ENCODE peak calls at places on chromosomes 13 and 19, in six cellular contexts. X, T, F, W, V and Y are unnamed samples.

GRCh38 chr19:2476451-2477140 is 669 bp downstream of the GADD45B start:
- DNase-seq in W (peak), V (peak), T (peak), F (peak), X (peak), Y (peak)

GRCh38 chr19:50333235-50333736 is 4.1 kb upstream of the KCNC3 start:
- DNase-seq in X (peak), F (peak), T (peak), W (peak), V (peak), Y (peak)

GRCh38 chr19:2168619-2169424 is 5.1 kb downstream of the DOT1L start:
- DNase-seq in X (no peak), F (no peak), V (peak), W (no peak), T (peak), Y (peak)

GRCh38 chr19:32098953-32099352 is 246.5 kb upstream of the ZNF507 start:
- DNase-seq in X (peak), F (no peak), V (no peak), W (no peak), T (peak), Y (no peak)

GRCh38 chr13:77779461-77780272 is 82.2 kb downstream of the SLAIN1 start:
- DNase-seq in X (peak), F (peak), T (peak), W (peak), V (peak), Y (peak)

GRCh38 chr13:29005035-29005434 is 184.9 kb downstream of the MTUS2 start:
- DNase-seq in T (no peak), F (no peak), W (no peak), X (no peak), V (no peak), Y (no peak)

GRCh38 chr13:54379461-54379860 is 1350.8 kb downstream of the OLFM4 start:
- DNase-seq in V (no peak), X (no peak), T (no peak), W (no peak), F (no peak), Y (no peak)

GRCh38 chr19:21580101-21580500 is 74.7 kb downstream of the ZNF429 start:
- DNase-seq in F (no peak), X (no peak), T (no peak), W (no peak), V (no peak), Y (no peak)

GRCh38 chr13:110812111-110812868 is 98.8 kb downstream of the ING1 start:
- DNase-seq in T (no peak), F (no peak), W (no peak), V (no peak), X (peak), Y (no peak)

GRCh38 chr13:112923962-112924361 is 45.1 kb upstream of the MCF2L start:
- DNase-seq in W (no peak), X (no peak), T (no peak), V (no peak), F (no peak), Y (no peak)

GRCh38 chr13:98977568-98978270 is at the start of gene DOCK9:
- DNase-seq in V (peak), F (no peak), X (peak), W (no peak), T (peak), Y (peak)

GRCh38 chr13:60134376-60134775 is 29.4 kb downstream of the DIAPH3 start:
- DNase-seq in W (no peak), F (no peak), T (peak), V (no peak), X (peak), Y (no peak)

GRCh38 chr13:35848868-35849644 is 282.1 kb downstream of the DCLK1 start:
- DNase-seq in T (no peak), F (no peak), V (no peak), W (no peak), X (no peak), Y (no peak)

GRCh38 chr13:31860002-31860401 is 120.7 kb downstream of the RXFP2 start:
- DNase-seq in T (no peak), F (no peak), X (no peak), V (no peak), W (no peak), Y (no peak)

GRCh38 chr13:36420437-36420891 is 11.8 kb upstream of the CCNA1 start:
- DNase-seq in F (peak), W (peak), X (peak), V (peak), T (peak), Y (peak)

GRCh38 chr13:81001828-81002385 is 661.0 kb upstream of the SPRY2 start:
- DNase-seq in V (no peak), X (no peak), F (no peak), W (no peak), T (no peak), Y (no peak)

GRCh38 chr19:32873560-32873959 is 4.0 kb upstream of the SLC7A9 start:
- DNase-seq in T (no peak), X (no peak), F (no peak), V (no peak), W (no peak), Y (no peak)

GRCh38 chr13:113023217-113023597 is 54.2 kb downstream of the MCF2L start:
- DNase-seq in T (no peak), X (peak), V (peak), F (no peak), W (no peak), Y (no peak)

GRCh38 chr19:39003188-39003587 is 27.6 kb upstream of the FBXO17 start:
- DNase-seq in X (no peak), V (no peak), F (no peak), W (no peak), T (no peak), Y (no peak)

GRCh38 chr19:53076984-53077383 is 26.2 kb downstream of the ZNF160 start:
- DNase-seq in F (peak), W (no peak), X (peak), V (peak), T (peak), Y (peak)

GRCh38 chr13:30111810-30112209 is 195.5 kb downstream of the KATNAL1 start:
- DNase-seq in V (no peak), X (peak), W (no peak), F (peak), T (no peak), Y (no peak)

GRCh38 chr19:5503598-5503997 is 48.4 kb downstream of the ZNRF4 start:
- DNase-seq in F (no peak), T (no peak), W (no peak), X (no peak), V (no peak), Y (peak)

GRCh38 chr19:1663854-1664253 is 11.4 kb upstream of the TCF3 start:
- DNase-seq in F (no peak), X (no peak), W (no peak), V (no peak), T (no peak), Y (no peak)

GRCh38 chr13:64371045-64371444 is 2859.1 kb downstream of the PCDH9 start:
- DNase-seq in W (peak), V (no peak), X (no peak), T (no peak), F (no peak), Y (peak)

GRCh38 chr13:60838581-60838980 is 441.6 kb downstream of the TDRD3 start:
- DNase-seq in X (no peak), T (no peak), W (no peak), V (no peak), F (no peak), Y (peak)

GRCh38 chr13:102197193-102197592 is 204.7 kb downstream of the FGF14 start:
- DNase-seq in F (no peak), X (peak), V (no peak), T (peak), W (no peak), Y (peak)

GRCh38 chr19:5407356-5407755 is 47.9 kb upstream of the ZNRF4 start:
- DNase-seq in V (no peak), X (peak), T (peak), F (peak), W (no peak), Y (peak)

GRCh38 chr13:56378566-56378965 is 762.2 kb upstream of the PRR20A start:
- DNase-seq in V (no peak), F (no peak), X (no peak), W (no peak), T (no peak), Y (no peak)

GRCh38 chr13:77233159-77233558 is 93.7 kb downstream of the MYCBP2 start:
- DNase-seq in X (no peak), W (no peak), T (no peak), F (no peak), V (no peak), Y (no peak)

GRCh38 chr13:107450931-107451330 is 764.4 kb downstream of the LIG4 start:
- DNase-seq in W (peak), T (no peak), V (no peak), X (no peak), F (no peak), Y (peak)

GRCh38 chr19:30307191-30307974 is 64.8 kb upstream of the ZNF536 start:
- DNase-seq in V (no peak), T (no peak), F (no peak), W (no peak), X (no peak), Y (no peak)

GRCh38 chr19:531009-531752 is 379 bp upstream of the CDC34 start:
- DNase-seq in X (peak), T (peak), W (peak), F (peak), V (peak), Y (peak)

GRCh38 chr19:29583196-29584006 is 22.7 kb upstream of the POP4 start:
- DNase-seq in X (no peak), W (no peak), T (no peak), V (no peak), F (no peak), Y (peak)

GRCh38 chr19:19034204-19034624 is 811 bp downstream of the ARMC6 start:
- DNase-seq in X (peak), V (peak), T (peak), W (peak), F (peak), Y (peak)

GRCh38 chr19:17108453-17108784 is 32.8 kb downstream of the MYO9B start:
- DNase-seq in F (no peak), V (no peak), X (no peak), T (no peak), W (no peak), Y (no peak)
- H3K27ac ChIP-seq in F (no peak), V (peak), X (peak), T (no peak), W (no peak), Y (peak)

GRCh38 chr19:40224342-40225148 is 1.9 kb downstream of the CCNP start:
- DNase-seq in T (no peak), F (no peak), X (no peak), V (no peak), W (no peak), Y (no peak)

GRCh38 chr19:40228863-40229262 is 2.4 kb upstream of the CCNP start:
- DNase-seq in T (no peak), V (no peak), X (no peak), W (no peak), F (no peak), Y (no peak)

GRCh38 chr19:40223135-40223822 is 3.2 kb downstream of the CCNP start:
- DNase-seq in T (peak), F (no peak), W (no peak), X (peak), V (no peak), Y (peak)

GRCh38 chr19:40228371-40228770 is 1.9 kb upstream of the CCNP start:
- DNase-seq in T (no peak), X (no peak), V (no peak), W (no peak), F (no peak), Y (no peak)

GRCh38 chr19:40225440-40226305 is 816 bp downstream of the CCNP start:
- DNase-seq in W (peak), F (no peak), X (peak), T (no peak), V (no peak), Y (no peak)
- TF ChIP-seq EZH2phosphoT487 in W (no peak), F (no peak), X (no peak), T (no peak), V (no peak), Y (no peak)

DNA sequence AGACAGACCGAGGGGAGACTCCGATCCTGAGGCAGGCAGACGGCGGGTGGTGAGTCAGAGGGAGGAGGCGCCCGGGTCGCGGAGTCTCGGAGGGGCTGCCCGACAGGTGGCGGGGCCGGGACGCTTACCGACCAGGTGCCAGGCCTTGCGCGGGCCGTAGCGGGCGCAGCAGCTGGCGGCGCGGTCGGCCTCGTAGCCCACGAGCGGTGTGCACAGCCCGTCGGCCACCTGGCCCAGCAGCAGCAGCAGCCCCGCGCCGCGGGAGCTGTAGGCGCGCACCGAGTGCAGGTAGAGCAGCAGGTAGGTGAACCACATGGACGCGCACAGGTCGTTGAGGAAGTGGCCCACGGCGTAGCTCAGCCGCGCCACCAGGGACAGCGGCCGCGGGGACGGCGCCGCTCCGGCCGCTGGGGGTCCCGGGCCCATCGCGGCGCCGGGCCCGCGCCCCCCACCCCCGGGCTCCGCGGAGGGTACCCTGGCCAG is 367 bp downstream of the MFSD12 start:
- DNase-seq in V (peak), X (peak), W (peak), T (peak), F (peak), Y (peak)
- TF ChIP-seq CTCF in V (no peak), X (no peak), W (peak), T (no peak), F (peak), Y (no peak)

GRCh38 chr13:40115456-40115855 is 460.0 kb downstream of the COG6 start:
- DNase-seq in X (no peak), T (no peak), F (no peak), W (no peak), V (no peak), Y (no peak)
- H3K27ac ChIP-seq in X (no peak), T (no peak), F (no peak), W (no peak), V (peak), Y (peak)

DNA sequence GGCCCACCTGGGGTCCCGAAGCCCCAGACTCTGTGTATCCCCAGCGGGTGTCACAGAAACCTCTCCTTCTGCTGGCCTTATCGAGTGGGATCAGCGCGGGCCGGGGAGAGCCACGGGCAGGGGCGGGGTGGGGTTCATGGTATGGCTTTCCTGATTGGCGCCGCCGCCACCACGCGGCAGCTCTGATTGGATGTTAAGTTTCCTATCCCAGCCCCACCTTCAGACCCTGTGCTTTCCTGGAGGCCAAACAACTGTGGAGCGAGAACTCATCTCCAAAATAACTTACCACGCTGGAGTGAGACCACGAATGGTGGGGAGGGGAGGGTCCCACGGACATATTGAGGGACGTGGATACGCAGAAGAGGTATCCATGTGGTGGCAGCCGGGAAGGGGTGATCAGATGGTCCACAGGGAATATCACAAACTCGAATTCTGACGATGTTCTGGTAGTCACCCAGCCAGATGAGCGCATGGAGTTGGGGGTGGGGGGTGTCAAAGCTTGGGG is 1.0 kb upstream of the ICAM5 start:
- DNase-seq in F (peak), X (peak), T (peak), W (peak), V (no peak), Y (peak)
- TF ChIP-seq EZH2phosphoT487 in F (no peak), X (no peak), T (peak), W (no peak), V (no peak), Y (no peak)

DNA sequence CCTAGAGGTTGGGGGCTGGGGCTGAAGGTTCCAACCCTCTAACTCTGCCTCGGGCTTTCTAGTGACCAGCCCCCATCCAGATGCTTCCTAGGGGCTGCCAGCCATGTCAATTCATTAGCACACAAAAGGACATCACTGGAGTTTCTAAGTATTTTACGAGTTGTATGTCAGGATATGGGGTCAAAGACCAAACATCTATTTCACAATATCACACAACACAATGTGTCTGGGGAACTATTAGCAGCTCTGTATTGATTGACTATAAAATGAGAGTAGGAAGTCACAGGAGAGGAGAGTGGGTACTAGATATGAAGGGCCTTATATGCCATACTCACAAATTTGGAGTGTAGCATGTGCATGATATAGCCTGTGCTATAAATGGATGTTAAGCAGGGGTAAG is 42.1 kb downstream of the LPAR6 start:
- DNase-seq in X (no peak), V (no peak), T (no peak), F (no peak), W (no peak), Y (no peak)
- TF ChIP-seq CTCF in X (no peak), V (no peak), T (no peak), F (no peak), W (no peak), Y (no peak)

GRCh38 chr13:93857126-93857525 is 622.4 kb downstream of the DCT start:
- DNase-seq in T (no peak), W (no peak), X (no peak), F (no peak), V (no peak), Y (no peak)
- H3K27ac ChIP-seq in T (no peak), W (no peak), X (no peak), F (no peak), V (no peak), Y (no peak)

DNA sequence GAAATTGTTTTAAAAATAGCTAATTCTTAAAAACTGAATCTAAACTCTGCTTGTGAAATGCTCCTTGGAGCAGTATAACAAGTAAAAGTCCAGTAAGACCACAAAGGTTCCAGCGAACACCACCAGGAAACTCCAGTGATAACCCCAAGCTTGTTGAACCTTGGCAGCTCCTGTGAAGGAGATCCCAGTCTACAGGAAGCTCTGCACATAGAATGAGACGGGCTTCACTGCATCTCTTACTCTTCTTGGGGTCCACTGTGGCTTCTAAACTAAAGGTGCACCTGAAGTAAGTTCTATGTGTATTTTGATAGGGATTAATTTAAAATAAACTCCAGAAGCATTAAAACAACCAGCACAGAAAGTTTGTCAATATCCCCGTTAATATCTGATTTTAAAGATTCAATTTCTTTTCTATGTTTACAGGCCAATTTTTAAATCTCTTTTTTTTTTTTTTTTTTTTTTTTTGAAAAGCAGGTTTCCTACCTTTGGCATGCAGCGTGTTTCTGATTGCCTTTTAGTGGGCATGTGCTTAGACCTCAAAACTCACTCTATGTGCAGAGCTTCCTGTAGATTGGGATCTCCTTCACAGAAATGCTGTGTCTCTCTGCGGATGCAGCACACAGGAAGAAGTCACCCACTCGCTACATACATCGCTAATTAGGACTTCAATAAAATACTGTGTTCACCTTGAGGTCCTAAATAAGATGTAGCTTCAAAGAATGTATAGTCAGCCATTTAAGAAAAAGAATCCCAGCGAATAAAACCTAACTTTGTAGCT is 508.5 kb downstream of the KLF12 start:
- DNase-seq in X (no peak), W (no peak), V (no peak), F (no peak), T (no peak), Y (no peak)
- TF ChIP-seq EZH2phosphoT487 in X (no peak), W (no peak), V (no peak), F (no peak), T (no peak), Y (no peak)

DNA sequence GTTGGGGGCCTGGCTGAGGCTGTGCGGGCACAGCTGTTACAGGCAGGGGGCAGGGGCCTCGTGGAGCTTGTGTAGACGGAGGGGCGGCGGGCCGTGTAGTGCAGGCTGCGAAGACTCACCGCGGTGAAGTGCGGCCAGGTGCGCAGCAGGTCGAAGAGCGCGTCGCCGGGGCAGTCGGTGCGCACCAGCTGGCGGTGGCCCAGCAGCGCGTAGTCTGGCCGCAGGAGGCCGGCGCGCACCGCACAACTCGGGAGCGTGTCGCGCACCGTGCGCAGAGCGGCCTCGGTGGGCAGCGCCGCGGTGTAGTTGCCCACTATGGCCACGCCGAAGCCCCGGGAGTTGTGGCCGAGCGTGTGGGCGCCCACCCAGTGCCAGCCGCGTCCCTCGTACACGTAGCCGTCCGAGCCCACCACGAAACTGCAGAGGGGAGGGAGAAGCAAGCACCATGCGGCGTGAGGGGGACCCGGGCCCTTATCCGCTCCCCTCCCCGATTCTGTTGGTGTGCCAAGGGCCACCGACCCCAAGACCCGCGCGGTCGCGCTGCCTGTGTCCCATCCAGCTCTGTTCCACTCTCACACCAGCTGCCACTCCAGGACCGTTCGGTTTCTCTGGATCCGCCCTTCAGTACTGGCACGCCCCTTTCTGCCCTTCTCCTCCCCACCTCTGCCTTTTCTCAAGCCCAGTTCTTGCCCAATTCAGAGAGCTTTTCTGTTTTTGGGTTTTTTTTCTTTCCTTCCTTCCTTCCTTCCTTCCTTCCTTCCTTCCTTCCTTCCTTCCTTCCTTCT is 5.4 kb upstream of the RASAL3 start:
- DNase-seq in X (peak), F (no peak), V (no peak), T (peak), W (no peak), Y (no peak)
- TF ChIP-seq CTCF in X (no peak), F (no peak), V (no peak), T (no peak), W (no peak), Y (no peak)